ENCODE peak calls at places on chromosomes 2 and 18, in six cellular contexts. P is kidney epithelial cell, Q is brain microvascular endothelial cell, A is uterus, F is mammary epithelial cell, L is tibial artery. J is an unnamed sample.

GRCh38 chr18:76805221-76805620 is 17.1 kb upstream of the ZNF236 start:
- DNase-seq in L (no peak), F (peak), A (no peak), P (no peak), Q (peak), J (no peak)

GRCh38 chr2:110866496-110866895 is 134.1 kb downstream of the ACOXL start:
- DNase-seq in P (no peak), L (no peak), F (no peak), A (no peak), Q (no peak), J (no peak)

GRCh38 chr18:59606193-59607175 is 90.7 kb downstream of the CCBE1 start:
- DNase-seq in Q (peak), L (no peak), F (no peak), P (peak), A (no peak), J (no peak)

GRCh38 chr2:96869281-96869823 is 528 bp downstream of the SEMA4C start:
- DNase-seq in P (no peak), L (peak), Q (peak), F (peak), A (peak), J (no peak)

GRCh38 chr2:226410212-226410611 is 389.4 kb downstream of the IRS1 start:
- DNase-seq in L (no peak), F (no peak), P (no peak), A (no peak), Q (no peak), J (no peak)

GRCh38 chr18:8293184-8293583 is 316.1 kb upstream of the RAB12 start:
- DNase-seq in A (no peak), Q (no peak), L (no peak), F (no peak), P (no peak), J (no peak)

GRCh38 chr18:74194691-74195090 is 46.4 kb downstream of the TIMM21 start:
- DNase-seq in A (no peak), Q (no peak), F (no peak), P (no peak), L (no peak), J (no peak)

GRCh38 chr2:23940976-23941605 is 828 bp downstream of the UBXN2A start:
- DNase-seq in F (peak), Q (peak), L (no peak), P (no peak), A (no peak), J (no peak)

GRCh38 chr2:21781962-21782361 is 658.2 kb downstream of the TDRD15 start:
- DNase-seq in P (no peak), A (no peak), L (no peak), Q (no peak), F (no peak), J (no peak)

GRCh38 chr2:147430408-147430807 is 414.4 kb upstream of the ACVR2A start:
- DNase-seq in P (no peak), F (no peak), L (no peak), A (no peak), Q (no peak), J (peak)

GRCh38 chr18:21914739-21915319 is 174.2 kb downstream of the MIB1 start:
- DNase-seq in P (no peak), F (peak), L (no peak), Q (peak), A (no peak), J (no peak)

GRCh38 chr2:207066166-207066565 is 99.6 kb downstream of the KLF7 start:
- DNase-seq in F (no peak), A (no peak), P (no peak), Q (no peak), L (no peak), J (no peak)

GRCh38 chr18:75638223-75638596 is 210.7 kb upstream of the SMIM21 start:
- DNase-seq in P (no peak), L (no peak), Q (peak), A (no peak), F (peak), J (no peak)

GRCh38 chr2:160375037-160375436 is 118.6 kb downstream of the RBMS1 start:
- DNase-seq in F (no peak), P (no peak), A (no peak), L (no peak), Q (no peak), J (no peak)

GRCh38 chr2:44944952-44945612 is 3.6 kb downstream of the SIX3 start:
- DNase-seq in L (no peak), P (no peak), F (no peak), Q (no peak), A (no peak), J (no peak)
- H3K4me3 ChIP-seq in L (no peak), P (no peak), F (no peak), Q (no peak), A (no peak), J (no peak)

DNA sequence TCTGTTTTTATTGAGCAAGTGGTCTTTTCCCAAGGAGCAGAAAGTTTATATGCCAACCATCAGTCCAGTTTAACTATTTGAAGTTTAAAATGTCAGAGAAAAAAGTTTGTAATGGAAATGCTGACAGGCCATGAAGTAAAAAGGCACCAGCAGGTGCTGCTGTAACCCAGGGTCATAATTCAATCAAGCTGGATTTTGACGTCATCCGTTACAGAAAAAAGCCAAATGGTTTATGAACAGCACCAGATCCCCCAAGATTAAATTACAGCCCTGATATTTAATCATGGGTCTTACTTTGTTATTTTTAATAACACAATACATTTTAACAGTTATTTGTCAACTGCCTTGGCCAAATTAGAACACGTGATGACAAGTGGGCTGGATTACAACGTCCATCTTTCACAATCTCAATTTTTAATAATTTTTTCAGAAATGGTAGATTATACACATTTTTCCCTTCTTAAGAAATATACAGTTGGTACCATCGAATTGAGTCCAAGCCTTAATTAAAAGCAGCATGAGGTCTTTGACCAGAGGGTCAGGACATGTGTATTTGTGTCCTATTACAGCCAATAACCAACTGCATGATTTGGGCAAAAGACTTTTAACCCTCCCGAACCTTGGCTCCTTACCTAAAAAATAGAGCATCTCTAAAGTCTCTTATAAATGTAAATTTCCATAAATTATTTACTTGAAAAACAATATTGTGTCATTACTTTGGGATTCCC is 10.0 kb downstream of the TCF4 start:
- DNase-seq in A (no peak), F (no peak), L (no peak), P (no peak), Q (no peak), J (no peak)
- TF ChIP-seq CTCF in A (no peak), F (peak), L (no peak), P (peak), Q (peak), J (peak)

GRCh38 chr18:3245853-3246635 is 1.6 kb upstream of the MYL12A start:
- DNase-seq in A (peak), F (peak), Q (peak), L (peak), P (no peak), J (peak)
- H3K4me3 ChIP-seq in A (peak), F (peak), Q (peak), L (peak), P (peak), J (peak)

DNA sequence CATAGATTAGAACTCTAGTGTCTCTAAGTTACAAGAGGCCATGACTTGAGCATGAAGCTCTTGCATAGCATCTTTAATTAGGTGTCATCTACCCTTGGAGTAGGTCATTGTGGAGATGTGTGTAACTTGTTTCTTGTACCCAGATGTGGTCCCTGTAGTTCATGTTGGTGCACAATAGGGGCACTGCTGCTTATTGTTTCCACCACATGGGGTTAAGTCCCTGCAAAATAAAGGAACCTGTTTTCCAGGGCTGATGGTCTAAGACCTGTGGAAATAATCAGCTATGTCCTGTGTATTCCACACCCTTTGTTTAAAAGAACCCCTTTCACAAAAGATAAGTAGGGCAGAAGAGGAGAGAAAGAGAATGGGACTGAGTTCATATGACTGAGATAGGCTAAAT is 28.6 kb downstream of the ASXL3 start:
- DNase-seq in P (no peak), F (no peak), L (no peak), Q (no peak), A (no peak), J (no peak)
- TF ChIP-seq CTCF in P (no peak), F (peak), L (no peak), Q (peak), A (no peak), J (no peak)

GRCh38 chr2:218722876-218723477 is 12.3 kb downstream of the TTLL4 start:
- DNase-seq in L (no peak), A (no peak), Q (no peak), F (no peak), P (no peak), J (no peak)

GRCh38 chr2:218720048-218721041 is 9.7 kb downstream of the TTLL4 start:
- DNase-seq in P (no peak), L (no peak), F (no peak), A (no peak), Q (no peak), J (no peak)

GRCh38 chr2:218721934-218722333 is 11.3 kb downstream of the TTLL4 start:
- DNase-seq in A (no peak), P (no peak), Q (no peak), L (no peak), F (no peak), J (no peak)

GRCh38 chr2:218721488-218721887 is 10.9 kb downstream of the TTLL4 start:
- DNase-seq in Q (no peak), A (no peak), P (no peak), F (no peak), L (no peak), J (no peak)

GRCh38 chr2:218722419-218722818 is 11.8 kb downstream of the TTLL4 start:
- DNase-seq in P (no peak), Q (no peak), A (no peak), L (no peak), F (no peak), J (no peak)
- H3K4me3 ChIP-seq in P (no peak), Q (no peak), A (no peak), L (no peak), F (no peak), J (no peak)